ENCODE peak calls at places on chromosomes 13 and 19, in six cellular contexts. One of them, this sample, is unnamed.

GRCh38 chr13:53110181-53110580 is 81.6 kb downstream of the OLFM4 start:
- DNase-seq in skeletal muscle cell: no peak
- DNase-seq in activated T-helper 1 cell treated with Interleukin-2 at 50 U/mL for 16 hours: no peak
- DNase-seq in upper lobe of left lung: no peak
- DNase-seq in cardiac fibroblast: no peak
- DNase-seq in NCI-H345: no peak
- DNase-seq in this sample: no peak

GRCh38 chr13:73662833-73663232 is 471.4 kb downstream of the KLF12 start:
- DNase-seq in skeletal muscle cell: no peak
- DNase-seq in activated T-helper 1 cell treated with Interleukin-2 at 50 U/mL for 16 hours: no peak
- DNase-seq in upper lobe of left lung: no peak
- DNase-seq in cardiac fibroblast: no peak
- DNase-seq in NCI-H345: no peak
- DNase-seq in this sample: no peak

GRCh38 chr19:18932216-18932841 is 8.7 kb downstream of the HOMER3 start:
- DNase-seq in skeletal muscle cell: no peak
- DNase-seq in activated T-helper 1 cell treated with Interleukin-2 at 50 U/mL for 16 hours: peak
- DNase-seq in upper lobe of left lung: peak
- DNase-seq in cardiac fibroblast: peak
- DNase-seq in NCI-H345: no peak
- DNase-seq in this sample: peak

GRCh38 chr19:53977991-53978731 is 13.3 kb upstream of the CACNG6 start:
- DNase-seq in skeletal muscle cell: peak
- DNase-seq in activated T-helper 1 cell treated with Interleukin-2 at 50 U/mL for 16 hours: no peak
- DNase-seq in upper lobe of left lung: peak
- DNase-seq in cardiac fibroblast: peak
- DNase-seq in NCI-H345: no peak
- DNase-seq in this sample: no peak

GRCh38 chr19:45444318-45445041 is 20.8 kb upstream of the ERCC1 start:
- DNase-seq in skeletal muscle cell: no peak
- DNase-seq in activated T-helper 1 cell treated with Interleukin-2 at 50 U/mL for 16 hours: peak
- DNase-seq in upper lobe of left lung: peak
- DNase-seq in cardiac fibroblast: peak
- DNase-seq in NCI-H345: peak
- DNase-seq in this sample: peak

GRCh38 chr13:40483601-40484000 is 182.8 kb downstream of the FOXO1 start:
- DNase-seq in skeletal muscle cell: no peak
- DNase-seq in activated T-helper 1 cell treated with Interleukin-2 at 50 U/mL for 16 hours: no peak
- DNase-seq in upper lobe of left lung: peak
- DNase-seq in cardiac fibroblast: no peak
- DNase-seq in NCI-H345: peak
- DNase-seq in this sample: no peak

GRCh38 chr19:36115453-36116343 is at the start of gene TBCB:
- DNase-seq in skeletal muscle cell: no peak
- DNase-seq in activated T-helper 1 cell treated with Interleukin-2 at 50 U/mL for 16 hours: peak
- DNase-seq in upper lobe of left lung: peak
- DNase-seq in cardiac fibroblast: peak
- DNase-seq in NCI-H345: no peak
- DNase-seq in this sample: peak

GRCh38 chr13:73303858-73304257 is 245.1 kb downstream of the KLF5 start:
- DNase-seq in skeletal muscle cell: peak
- DNase-seq in activated T-helper 1 cell treated with Interleukin-2 at 50 U/mL for 16 hours: no peak
- DNase-seq in upper lobe of left lung: no peak
- DNase-seq in cardiac fibroblast: peak
- DNase-seq in NCI-H345: no peak
- DNase-seq in this sample: no peak

GRCh38 chr19:55383279-55383788 is 758 bp downstream of the TMEM238 start:
- DNase-seq in skeletal muscle cell: no peak
- DNase-seq in activated T-helper 1 cell treated with Interleukin-2 at 50 U/mL for 16 hours: no peak
- DNase-seq in upper lobe of left lung: no peak
- DNase-seq in cardiac fibroblast: no peak
- DNase-seq in NCI-H345: no peak
- DNase-seq in this sample: no peak

GRCh38 chr13:111325941-111326620 is 5.6 kb downstream of the TEX29 start:
- DNase-seq in skeletal muscle cell: no peak
- DNase-seq in activated T-helper 1 cell treated with Interleukin-2 at 50 U/mL for 16 hours: no peak
- DNase-seq in upper lobe of left lung: peak
- DNase-seq in cardiac fibroblast: no peak
- DNase-seq in NCI-H345: no peak
- DNase-seq in this sample: no peak

GRCh38 chr13:113047587-113047986 is 58.0 kb upstream of the F7 start:
- DNase-seq in skeletal muscle cell: no peak
- DNase-seq in activated T-helper 1 cell treated with Interleukin-2 at 50 U/mL for 16 hours: no peak
- DNase-seq in upper lobe of left lung: peak
- DNase-seq in cardiac fibroblast: no peak
- DNase-seq in NCI-H345: no peak
- DNase-seq in this sample: no peak

GRCh38 chr19:2661615-2662014 is 40.9 kb downstream of the GNG7 start:
- DNase-seq in skeletal muscle cell: no peak
- DNase-seq in activated T-helper 1 cell treated with Interleukin-2 at 50 U/mL for 16 hours: no peak
- DNase-seq in upper lobe of left lung: no peak
- DNase-seq in cardiac fibroblast: peak
- DNase-seq in NCI-H345: no peak
- DNase-seq in this sample: no peak

This sample was measured in GM13976.